ENCODE peak calls at places on chromosomes 12 and 14, in six cellular contexts. A is sigmoid colon, X is upper lobe of left lung, E is upper lobe of right lung, B is MM.1S, D is A549. I is an unnamed sample.

GRCh38 chr12:49538740-49539403 is at the start of gene KCNH3:
- DNase-seq in D (peak; percentile 71), E (peak; percentile 90), B (peak; percentile 79), A (peak; percentile 90), X (peak; percentile 84), I (peak; percentile 90)

GRCh38 chr12:101997102-101997501 is 64.7 kb downstream of the WASHC3 start:
- DNase-seq in X (no peak), E (no peak), A (no peak), B (no peak), D (no peak), I (no peak)

GRCh38 chr12:58841058-58841798 is 79.1 kb downstream of the LRIG3 start:
- DNase-seq in X (peak; percentile 57), D (no peak), A (no peak), E (peak; percentile 73), B (no peak), I (peak; percentile 70)

GRCh38 chr14:39267592-39268112 is 33.9 kb downstream of the MIA2 start:
- DNase-seq in E (no peak), X (no peak), D (no peak), B (peak; percentile 47), A (no peak), I (no peak)

GRCh38 chr14:90599748-90600507 is 203.1 kb downstream of the CALM1 start:
- DNase-seq in B (no peak), X (no peak), D (peak; percentile 35), E (no peak), A (peak; percentile 53), I (no peak)

GRCh38 chr12:98733667-98734350 is 88.7 kb downstream of the APAF1 start:
- DNase-seq in X (no peak), B (no peak), A (no peak), E (no peak), D (no peak), I (no peak)

GRCh38 chr14:24122971-24123370 is 7.5 kb upstream of the FITM1 start:
- DNase-seq in D (no peak), X (no peak), B (no peak), E (no peak), A (no peak), I (no peak)

GRCh38 chr12:49967777-49968250 is 4.9 kb upstream of the AQP6 start:
- DNase-seq in B (no peak), D (no peak), E (no peak), A (no peak), X (no peak), I (no peak)

GRCh38 chr12:43338848-43339526 is 213.0 kb downstream of the ADAMTS20 start:
- DNase-seq in A (no peak), D (peak; percentile 24), B (peak; percentile 76), X (no peak), E (no peak), I (peak; percentile 82)

GRCh38 chr14:104897286-104898194 is 27.1 kb upstream of the PLD4 start:
- DNase-seq in D (no peak), B (no peak), X (no peak), A (peak; percentile 62), E (no peak), I (peak; percentile 40)

GRCh38 chr14:76985021-76985420 is 43.5 kb downstream of the IRF2BPL start:
- DNase-seq in X (no peak), E (no peak), B (no peak), D (no peak), A (no peak), I (no peak)

GRCh38 chr12:107328442-107329133 is 235.2 kb upstream of the CRY1 start:
- DNase-seq in B (no peak), X (peak; percentile 25), A (no peak), E (no peak), D (peak; percentile 49), I (peak; percentile 50)

GRCh38 chr12:13173012-13173441 is 23.5 kb upstream of the EMP1 start:
- DNase-seq in X (no peak), E (no peak), D (no peak), B (no peak), A (peak; percentile 76), I (no peak)

GRCh38 chr14:105880616-105881015 is 354.2 kb downstream of the TMEM121 start:
- DNase-seq in E (no peak), D (no peak), B (no peak), A (peak; percentile 43), X (peak; percentile 15), I (peak; percentile 10)

GRCh38 chr14:103597623-103598372 is 31.2 kb upstream of the KLC1 start:
- DNase-seq in D (no peak), A (no peak), X (no peak), B (no peak), E (no peak), I (no peak)

GRCh38 chr14:74144789-74145188 is 60.0 kb downstream of the LIN52 start:
- DNase-seq in E (no peak), X (no peak), A (no peak), B (no peak), D (no peak), I (no peak)

GRCh38 chr14:28754209-28754985 is 12.2 kb upstream of the FOXG1 start:
- DNase-seq in D (peak; percentile 40), B (peak; percentile 12), X (no peak), E (no peak), A (no peak), I (peak; percentile 81)

DNA sequence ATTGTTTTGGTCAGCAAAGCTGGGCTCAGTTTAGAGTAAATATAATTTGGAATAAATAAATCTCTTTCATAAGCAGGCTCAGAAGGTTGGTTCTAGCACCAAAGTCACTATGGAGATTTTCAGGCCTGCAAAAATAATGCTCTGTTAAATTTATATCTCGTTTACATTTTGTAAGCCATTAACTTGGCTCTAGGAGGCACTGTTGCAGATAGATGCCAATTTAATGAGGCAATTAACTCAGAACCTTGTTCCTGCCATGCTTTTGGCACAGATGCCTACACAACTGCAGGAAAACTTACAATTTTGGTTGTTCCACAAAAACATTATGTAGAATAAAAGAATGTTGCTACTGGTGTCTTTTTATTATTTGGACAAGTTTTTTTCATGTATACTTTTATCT is 428.1 kb downstream of the FLRT2 start:
- DNase-seq in A (no peak), X (no peak), B (no peak), E (no peak), D (no peak), I (no peak)
- TF ChIP-seq CTCF in A (no peak), X (no peak), B (no peak), E (no peak), D (no peak), I (peak; percentile 58)

DNA sequence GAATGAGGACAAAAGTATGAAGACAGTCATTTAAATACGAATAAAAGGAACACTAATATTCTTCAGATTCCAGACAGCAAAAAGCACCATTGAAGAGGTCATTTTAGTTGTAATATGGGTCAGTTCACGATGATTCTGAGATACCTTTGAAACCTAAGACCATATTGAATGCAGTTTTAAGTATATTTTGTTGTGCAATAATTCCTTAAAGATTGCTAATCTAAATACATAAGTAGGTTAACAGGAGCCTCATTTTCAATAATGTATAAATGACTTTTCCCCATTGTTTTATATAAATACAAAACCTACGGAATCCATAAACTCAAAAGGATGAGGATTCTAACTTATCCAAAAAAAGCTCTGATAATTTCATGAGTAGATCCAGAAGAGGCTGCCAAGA is 5.8 kb downstream of the GNS start:
- DNase-seq in A (no peak), X (no peak), B (no peak), E (no peak), D (no peak), I (no peak)
- H3K4me1 ChIP-seq in A (peaks cover 3% of the 10 kb centered on the region), X (peaks cover 15% of the 10 kb centered on the region), B (peaks cover 23% of the 10 kb centered on the region), E (peaks cover 32% of the 10 kb centered on the region), D (peaks cover 8% of the 10 kb centered on the region), I (no peaks in the 10 kb centered on the region)

GRCh38 chr12:132660047-132660446 is 27.1 kb downstream of the POLE start:
- DNase-seq in D (no peak), B (no peak), A (peak; percentile 19), E (no peak), X (no peak), I (no peak)

GRCh38 chr12:132659146-132659545 is 28.0 kb downstream of the POLE start:
- DNase-seq in D (no peak), B (no peak), E (no peak), A (peak; percentile 42), X (no peak), I (no peak)

GRCh38 chr12:132658149-132658905 is 28.8 kb downstream of the POLE start:
- DNase-seq in B (no peak), X (no peak), A (peak; percentile 12), E (no peak), D (no peak), I (no peak)

GRCh38 chr12:132653567-132654290 is 33.4 kb downstream of the POLE start:
- DNase-seq in X (no peak), E (no peak), D (no peak), B (no peak), A (no peak), I (no peak)

GRCh38 chr12:132657004-132657727 is 30.0 kb downstream of the POLE start:
- DNase-seq in B (no peak), D (no peak), A (no peak), E (no peak), X (no peak), I (no peak)
- TF ChIP-seq CTCF in B (no peak), D (no peak), A (no peak), E (no peak), X (no peak), I (no peak)

GRCh38 chr12:116332705-116333380 is 55.4 kb upstream of the MED13L start:
- DNase-seq in B (no peak), A (no peak), D (no peak), X (no peak), E (no peak), I (no peak)

GRCh38 chr12:116337312-116337711 is 59.8 kb upstream of the MED13L start:
- DNase-seq in X (no peak), B (no peak), D (no peak), A (no peak), E (no peak), I (no peak)

GRCh38 chr12:116331876-116332275 is 54.4 kb upstream of the MED13L start:
- DNase-seq in A (no peak), X (no peak), E (no peak), B (no peak), D (no peak), I (no peak)

GRCh38 chr12:116336542-116337065 is 59.1 kb upstream of the MED13L start:
- DNase-seq in B (no peak), A (no peak), E (no peak), X (peak; percentile 71), D (peak; percentile 70), I (no peak)

GRCh38 chr12:116333402-116333801 is 55.9 kb upstream of the MED13L start:
- DNase-seq in A (no peak), E (no peak), X (no peak), B (no peak), D (no peak), I (peak; percentile 66)
- H3K4me1 ChIP-seq in A (no peaks in the 10 kb centered on the region), E (no peaks in the 10 kb centered on the region), X (no peaks in the 10 kb centered on the region), B (no peaks in the 10 kb centered on the region), D (no peaks in the 10 kb centered on the region), I (no peaks in the 10 kb centered on the region)

GRCh38 chr14:60266021-60266937 is 17.3 kb downstream of the PPM1A start:
- DNase-seq in A (no peak), X (no peak), B (no peak), E (no peak), D (no peak), I (no peak)
- TF ChIP-seq CTCF in A (no peak), X (no peak), B (peak; percentile 48), E (peak; percentile 48), D (peak; percentile 30), I (peak; percentile 84)